ENCODE peak calls at places on chromosomes 11 and 22, in four cellular contexts. Y is endothelial cell of umbilical vein, K is vagina, Q is prostate gland. W is an unnamed sample.

GRCh38 chr11:67534070-67534679 is 10.9 kb upstream of the CABP2 start:
- DNase-seq in Q (no peak), Y (no peak), K (no peak), W (no peak)

GRCh38 chr11:66869471-66869870 is 12.6 kb downstream of the LRFN4 start:
- DNase-seq in Q (no peak), K (no peak), Y (no peak), W (no peak)

GRCh38 chr22:31812977-31813605 is 59.3 kb downstream of the DEPDC5 start:
- DNase-seq in Y (no peak), Q (no peak), K (no peak), W (no peak)

GRCh38 chr11:93497575-93497974 is 45.6 kb downstream of the SMCO4 start:
- DNase-seq in Q (no peak), K (no peak), Y (no peak), W (no peak)

GRCh38 chr11:8906629-8907028 is 4.4 kb upstream of the AKIP1 start:
- DNase-seq in Q (no peak), K (no peak), Y (peak; percentile 71), W (no peak)

GRCh38 chr11:57157624-57158023 is 24.1 kb upstream of the LRRC55 start:
- DNase-seq in K (peak; percentile 64), Y (no peak), Q (no peak), W (no peak)

GRCh38 chr11:69888671-69889076 is 69.5 kb upstream of the FGF3 start:
- DNase-seq in K (no peak), Q (peak; percentile 55), Y (peak; percentile 58), W (peak; percentile 69)

GRCh38 chr11:9461760-9462134 is 935 bp downstream of the ZNF143 start:
- DNase-seq in Y (peak; percentile 49), K (no peak), Q (no peak), W (no peak)

GRCh38 chr11:14836106-14836492 is 55.9 kb downstream of the CYP2R1 start:
- DNase-seq in Y (no peak), Q (no peak), K (no peak), W (no peak)

GRCh38 chr22:17303441-17303839 is 65.8 kb upstream of the CECR2 start:
- DNase-seq in K (no peak), Q (no peak), Y (no peak), W (no peak)

GRCh38 chr11:128279861-128280260 is 307.5 kb downstream of the ETS1 start:
- DNase-seq in K (no peak), Y (no peak), Q (no peak), W (no peak)

GRCh38 chr22:43159484-43160178 is 8.3 kb downstream of the TSPO start:
- DNase-seq in Q (no peak), K (no peak), Y (no peak), W (no peak)

GRCh38 chr22:41447435-41448188 is 1.0 kb upstream of the TOB2 start:
- DNase-seq in K (no peak), Y (peak; percentile 74), Q (peak; percentile 60), W (peak; percentile 55)

GRCh38 chr11:3879967-3880542 is 24.6 kb downstream of the STIM1 start:
- DNase-seq in Y (peak; percentile 64), K (no peak), Q (no peak), W (no peak)

GRCh38 chr11:28144808-28145207 is 36.6 kb downstream of the METTL15 start:
- DNase-seq in Q (no peak), K (no peak), Y (no peak), W (no peak)

GRCh38 chr11:129280027-129280811 is 88.1 kb upstream of the ARHGAP32 start:
- DNase-seq in Y (no peak), K (no peak), Q (no peak), W (no peak)

GRCh38 chr11:2990617-2991476 is 1.3 kb downstream of the NAP1L4 start:
- DNase-seq in Q (no peak), K (no peak), Y (peak; percentile 45), W (no peak)

GRCh38 chr22:49362393-49362792 is 465.3 kb downstream of the BRD1 start:
- DNase-seq in K (peak; percentile 43), Y (no peak), Q (no peak), W (no peak)

GRCh38 chr11:18013790-18014507 is 1.1 kb upstream of the SERGEF start:
- DNase-seq in Q (no peak), Y (peak; percentile 12), K (no peak), W (no peak)

GRCh38 chr11:119204066-119204465 is 2.1 kb upstream of the CBL start:
- DNase-seq in K (no peak), Q (no peak), Y (no peak), W (peak; percentile 36)

GRCh38 chr11:2581151-2581930 is 118.5 kb downstream of the KCNQ1OT1 start:
- DNase-seq in Y (no peak), Q (no peak), K (peak; percentile 84), W (peak; percentile 51)

GRCh38 chr11:15327786-15328231 is 213.1 kb downstream of the INSC start:
- DNase-seq in K (no peak), Q (peak; percentile 59), Y (no peak), W (peak; percentile 70)

GRCh38 chr11:76849376-76849775 is 11.3 kb upstream of the ACER3 start:
- DNase-seq in Y (no peak), Q (no peak), K (no peak), W (no peak)

GRCh38 chr11:103744496-103745153 is 291.8 kb upstream of the DDI1 start:
- DNase-seq in Y (no peak), K (no peak), Q (no peak), W (no peak)

GRCh38 chr11:69460540-69461257 is 20.8 kb upstream of the LINC01488 start:
- DNase-seq in Y (no peak), Q (no peak), K (no peak), W (no peak)

GRCh38 chr11:120622189-120622912 is 110.8 kb downstream of the GRIK4 start:
- DNase-seq in Y (no peak), K (no peak), Q (no peak), W (no peak)

GRCh38 chr11:66708701-66709100 is 20.3 kb downstream of the SPTBN2 start:
- DNase-seq in K (no peak), Q (no peak), Y (no peak), W (no peak)

GRCh38 chr11:134542401-134543143 is 130.5 kb upstream of the B3GAT1 start:
- DNase-seq in K (no peak), Q (no peak), Y (no peak), W (no peak)

GRCh38 chr11:10092426-10092825 is 201.6 kb downstream of the SBF2 start:
- DNase-seq in K (no peak), Q (no peak), Y (no peak), W (no peak)

GRCh38 chr11:118290923-118291322 is 13.6 kb upstream of the CD3E start:
- DNase-seq in Q (peak; percentile 52), K (no peak), Y (peak; percentile 68), W (no peak)

GRCh38 chr11:131691558-131692041 is 321.2 kb downstream of the NTM start:
- DNase-seq in K (no peak), Q (no peak), Y (peak; percentile 34), W (no peak)

GRCh38 chr11:8671242-8671641 is 11.2 kb downstream of the TRIM66 start:
- DNase-seq in K (no peak), Q (no peak), Y (peak; percentile 92), W (no peak)

GRCh38 chr11:1040428-1041148 is 4.1 kb upstream of the MUC6 start:
- DNase-seq in K (no peak), Y (no peak), Q (no peak), W (no peak)

GRCh38 chr11:95499516-95500135 is 268.6 kb upstream of the SESN3 start:
- DNase-seq in Y (no peak), K (no peak), Q (no peak), W (no peak)

DNA sequence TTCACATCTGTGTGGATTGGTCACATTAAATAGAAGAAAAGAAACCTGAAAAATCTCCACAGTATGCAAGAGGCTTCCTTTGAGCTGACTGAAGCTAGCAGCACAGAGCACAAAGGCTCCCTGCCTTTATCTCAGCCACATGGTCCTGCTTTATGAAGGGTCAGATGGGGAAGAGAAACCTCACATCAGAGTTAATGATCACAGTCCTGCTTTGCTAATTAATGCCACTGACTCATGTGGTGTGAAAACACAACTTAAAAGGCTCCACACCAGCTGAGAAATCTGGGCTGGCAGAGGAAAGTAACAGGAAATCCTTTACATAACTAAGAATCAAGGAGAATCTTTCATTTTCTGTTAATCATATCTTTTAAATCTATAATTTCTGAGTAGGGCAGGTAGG is 1291.0 kb downstream of the LRRC4C start:
- DNase-seq in Q (no peak), Y (no peak), K (no peak), W (no peak)
- H3K27ac ChIP-seq in Q (no peak overlapping the region), Y (no peak overlapping the region), K (no peak overlapping the region), W (no peak overlapping the region)

DNA sequence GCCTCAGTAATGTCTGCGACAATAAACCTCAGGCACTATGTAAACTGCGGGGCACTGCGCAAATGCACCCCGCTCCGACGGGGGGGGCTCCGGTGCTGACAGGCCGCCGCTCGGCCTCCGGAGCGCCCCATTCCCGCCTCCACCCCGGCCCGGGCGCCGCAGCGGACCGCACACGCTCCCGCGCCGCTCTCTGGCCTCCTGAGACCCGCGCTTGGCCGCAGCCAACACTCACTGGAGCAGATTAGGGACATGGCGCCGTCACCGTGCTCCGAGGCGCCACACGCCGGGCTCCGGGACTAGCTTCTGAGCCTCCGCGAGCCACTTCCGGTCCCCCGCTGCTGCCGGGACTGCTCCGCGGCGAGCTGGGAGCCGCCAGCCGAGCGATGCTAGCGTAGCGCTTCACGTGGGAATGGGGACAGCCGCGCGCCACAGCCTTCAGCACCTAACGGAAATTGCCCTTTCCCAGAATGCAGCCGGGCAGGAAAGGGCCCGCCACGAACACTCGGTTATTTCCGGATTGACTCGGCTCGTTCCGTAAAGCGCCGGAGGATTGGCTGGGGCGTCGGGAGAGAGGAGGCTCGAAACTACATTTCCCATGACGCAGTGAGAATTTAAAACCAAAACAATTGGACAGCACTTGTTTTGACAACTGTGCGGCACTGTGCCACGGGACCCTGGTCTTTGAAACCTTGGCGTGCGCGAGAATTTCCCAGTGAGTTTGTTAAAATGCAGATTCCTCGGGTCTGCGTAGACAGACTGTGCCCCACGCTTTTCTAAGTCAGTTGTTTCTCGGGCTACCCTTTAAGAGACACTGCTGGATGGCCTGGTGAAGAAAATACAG is at the start of gene PRPF19:
- DNase-seq in K (no peak), Q (peak; percentile 96), Y (peak; percentile 99), W (peak; percentile 96)
- TF ChIP-seq POLR2AphosphoS5 in K (peak; percentile 99), Q (peak; percentile 99), Y (peak; percentile 95), W (peak; percentile 89)

GRCh38 chr11:73496134-73496533 is 101.8 kb downstream of the FAM168A start:
- DNase-seq in K (no peak), Q (no peak), Y (no peak), W (no peak)

GRCh38 chr11:73498343-73498742 is 99.6 kb downstream of the FAM168A start:
- DNase-seq in K (no peak), Q (no peak), Y (no peak), W (no peak)

DNA sequence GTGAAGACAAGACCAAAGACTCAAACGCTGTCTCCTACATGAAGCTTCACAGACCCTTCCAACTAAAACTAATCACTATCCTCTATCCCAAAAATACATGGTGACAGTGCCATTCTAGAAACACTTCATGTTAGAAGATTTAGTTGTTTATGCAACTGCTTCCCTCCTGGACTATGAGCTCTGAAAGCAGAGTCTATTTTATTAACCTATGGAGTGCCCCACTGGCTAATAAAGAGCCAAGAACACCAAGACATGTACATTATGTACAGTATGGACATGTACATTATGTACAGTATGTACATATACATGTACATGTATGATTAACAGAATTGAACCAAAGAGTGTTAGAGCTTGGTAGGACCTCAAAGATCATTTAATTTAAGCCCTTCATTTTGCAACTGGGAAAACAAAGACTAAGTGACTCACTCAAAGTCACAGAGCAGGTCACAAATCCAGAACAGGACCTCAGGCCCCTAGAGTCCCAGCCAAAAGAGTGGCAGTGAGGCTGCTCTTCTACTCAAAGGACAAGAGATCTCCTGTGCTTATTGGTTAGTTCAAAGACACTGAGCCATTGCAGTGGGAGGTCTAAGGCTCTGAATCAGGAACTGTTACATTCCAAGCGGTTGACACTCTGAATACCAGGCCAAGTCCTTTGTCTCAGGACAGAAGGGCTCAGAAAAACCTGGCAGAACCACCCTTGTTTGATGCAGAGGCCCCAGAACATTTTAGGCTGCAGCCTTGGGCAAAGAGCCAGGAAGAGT is 103.9 kb downstream of the FAM168A start:
- DNase-seq in K (no peak), Y (peak; percentile 27), Q (peak; percentile 5), W (peak; percentile 79)
- H3K27ac ChIP-seq in K (no peak overlapping the region), Y (no peak overlapping the region), Q (no peak overlapping the region), W (peak overlapping the region; percentile 85)

GRCh38 chr11:111362887-111363411 is 16.1 kb downstream of the POU2AF1 start:
- DNase-seq in Q (peak; percentile 82), Y (no peak), K (no peak), W (no peak)
- TF ChIP-seq POLR2AphosphoS5 in Q (peak; percentile 83), Y (no peak), K (no peak), W (no peak)